ENCODE peak calls at places on chromosomes 6 and 20, in ten cellular contexts. Y, C, J, U, T, D, K, Q, X and S are unnamed samples.

GRCh38 chr20:46406986-46407670 is 713 bp upstream of the ELMO2 start:
- DNase-seq in K (peak), D (no peak), U (peak), Q (no peak), C (peak), Y (peak), T (peak), X (peak), J (peak), S (no peak)

GRCh38 chr6:87155920-87156600 is 695 bp downstream of the ZNF292 start:
- DNase-seq in Q (no peak), K (peak), T (no peak), D (peak), Y (peak), X (peak), C (peak), U (no peak), J (peak), S (no peak)

GRCh38 chr20:24034820-24035219 is 46.2 kb upstream of the GGTLC1 start:
- DNase-seq in J (no peak), K (no peak), Q (no peak), Y (no peak), D (no peak), C (no peak), T (no peak), X (peak), U (no peak), S (no peak)

GRCh38 chr20:56630086-56630493 is 984 bp downstream of the TFAP2C start:
- DNase-seq in D (peak), J (no peak), C (peak), Q (no peak), U (no peak), K (no peak), X (peak), T (peak), Y (no peak), S (no peak)

GRCh38 chr6:126261792-126262421 is 78.0 kb upstream of the CENPW start:
- DNase-seq in D (no peak), T (no peak), K (no peak), J (no peak), C (no peak), Y (no peak), Q (no peak), U (no peak), X (no peak), S (no peak)

GRCh38 chr20:7392551-7392950 is 547.7 kb downstream of the HAO1 start:
- DNase-seq in D (no peak), K (no peak), C (peak), T (no peak), Q (no peak), U (no peak), X (no peak), J (no peak), Y (no peak), S (no peak)

GRCh38 chr6:33621396-33622388 is 570 bp downstream of the ITPR3 start:
- DNase-seq in T (peak), C (peak), X (peak), Y (no peak), Q (no peak), D (no peak), U (peak), J (peak), K (no peak), S (no peak)

GRCh38 chr6:145924600-145924999 is 39.6 kb downstream of the SHPRH start:
- DNase-seq in Y (no peak), U (no peak), K (no peak), D (no peak), X (no peak), J (no peak), T (no peak), Q (no peak), C (no peak), S (no peak)

GRCh38 chr6:100573169-100573568 is 108.4 kb upstream of the SIM1 start:
- DNase-seq in K (peak), Y (no peak), T (no peak), X (no peak), Q (no peak), C (peak), J (no peak), U (no peak), D (no peak), S (no peak)

GRCh38 chr6:138597336-138597735 is 98.0 kb upstream of the NHSL1 start:
- DNase-seq in K (no peak), Q (no peak), J (no peak), D (no peak), Y (no peak), C (no peak), X (no peak), T (no peak), U (no peak), S (no peak)

GRCh38 chr6:106496791-106497190 is 132.5 kb downstream of the RTN4IP1 start:
- DNase-seq in K (no peak), X (no peak), C (no peak), T (no peak), Q (no peak), J (no peak), Y (no peak), U (no peak), D (no peak), S (no peak)

GRCh38 chr20:56202493-56203077 is 45.9 kb upstream of the MC3R start:
- DNase-seq in J (no peak), T (no peak), U (no peak), Y (no peak), Q (no peak), D (no peak), K (peak), X (peak), C (peak), S (no peak)

GRCh38 chr6:108463789-108464188 is 96.9 kb upstream of the FOXO3 start:
- DNase-seq in C (no peak), K (no peak), J (no peak), T (no peak), Q (no peak), U (no peak), Y (no peak), X (peak), D (no peak), S (no peak)

GRCh38 chr6:116136373-116136772 is 10.4 kb upstream of the COL10A1 start:
- DNase-seq in D (no peak), U (no peak), C (no peak), K (no peak), J (no peak), X (no peak), Y (no peak), Q (no peak), T (no peak), S (no peak)

GRCh38 chr6:168166627-168167026 is 87.6 kb upstream of the FRMD1 start:
- DNase-seq in X (no peak), T (peak), U (no peak), K (no peak), C (no peak), D (no peak), Y (no peak), J (no peak), Q (no peak), S (no peak)

GRCh38 chr20:3318226-3318884 is 79.4 kb upstream of the SLC4A11 start:
- DNase-seq in K (no peak), D (no peak), J (no peak), X (no peak), C (no peak), Q (peak), T (no peak), U (no peak), Y (no peak), S (no peak)

GRCh38 chr6:166589334-166589731 is 2.9 kb upstream of the RAMACL start:
- DNase-seq in Y (no peak), T (no peak), J (no peak), C (no peak), K (no peak), Q (no peak), U (no peak), D (no peak), X (no peak), S (no peak)